ENCODE peak calls at places on chromosomes 11 and 22, in five cellular contexts. R is CD8-positive, alpha-beta T cell; W is lower lobe of right lung; A is A549; J is thyroid gland. N is an unnamed sample.

GRCh38 chr11:48055292-48056132 is 75.2 kb downstream of the PTPRJ start:
- DNase-seq in R (peak), W (no peak), A (no peak), J (peak), N (no peak)

GRCh38 chr22:37607010-37607911 is 1.4 kb upstream of the GGA1 start:
- DNase-seq in R (peak), W (peak), A (peak), J (peak), N (peak)

GRCh38 chr11:27367881-27368280 is 4.9 kb upstream of the CCDC34 start:
- DNase-seq in R (no peak), W (no peak), A (no peak), J (no peak), N (no peak)

GRCh38 chr11:6745465-6746015 is 26.2 kb downstream of the OR2AG2 start:
- DNase-seq in R (no peak), W (no peak), A (no peak), J (no peak), N (no peak)

GRCh38 chr22:20246368-20247009 is 21.6 kb downstream of the RTN4R start:
- DNase-seq in R (no peak), W (no peak), A (no peak), J (no peak), N (no peak)

GRCh38 chr11:75931124-75931523 is 116.1 kb downstream of the UVRAG start:
- DNase-seq in R (no peak), W (no peak), A (no peak), J (no peak), N (no peak)

GRCh38 chr22:36162127-36163034 is 1.8 kb upstream of the APOL3 start:
- DNase-seq in R (peak), W (no peak), A (no peak), J (no peak), N (no peak)

GRCh38 chr11:134261626-134262488 is 8.5 kb downstream of the ACAD8 start:
- DNase-seq in R (no peak), W (no peak), A (peak), J (no peak), N (no peak)

GRCh38 chr11:7421136-7421535 is 64.2 kb upstream of the OLFML1 start:
- DNase-seq in R (no peak), W (no peak), A (no peak), J (no peak), N (no peak)

GRCh38 chr11:134376150-134376921 is 35.7 kb downstream of the B3GAT1 start:
- DNase-seq in R (no peak), W (peak), A (no peak), J (no peak), N (peak)

GRCh38 chr11:110919241-110919893 is 207.1 kb upstream of the ARHGAP20 start:
- DNase-seq in R (no peak), W (no peak), A (no peak), J (no peak), N (no peak)

GRCh38 chr22:45818130-45819085 is 146.8 kb downstream of the ATXN10 start:
- DNase-seq in R (no peak), W (no peak), A (no peak), J (peak), N (no peak)

GRCh38 chr11:72724851-72725730 is 27.1 kb downstream of the ARAP1 start:
- DNase-seq in R (peak), W (no peak), A (peak), J (peak), N (no peak)

GRCh38 chr22:45290410-45290936 is 5.7 kb downstream of the UPK3A start:
- DNase-seq in R (no peak), W (no peak), A (peak), J (peak), N (peak)

GRCh38 chr22:30208631-30209603 is 37.6 kb downstream of the LIF start:
- DNase-seq in R (no peak), W (no peak), A (peak), J (no peak), N (no peak)

GRCh38 chr22:31504282-31504681 is 7.9 kb downstream of the SFI1 start:
- DNase-seq in R (no peak), W (no peak), A (no peak), J (no peak), N (no peak)

GRCh38 chr11:34633990-34634725 is 13.3 kb downstream of the EHF start:
- DNase-seq in R (no peak), W (no peak), A (peak), J (no peak), N (peak)

GRCh38 chr22:41264408-41264941 is 21.5 kb downstream of the RANGAP1 start:
- DNase-seq in R (no peak), W (no peak), A (no peak), J (no peak), N (no peak)

GRCh38 chr11:35177370-35177769 is 38.4 kb downstream of the CD44 start:
- DNase-seq in R (no peak), W (no peak), A (no peak), J (peak), N (no peak)

GRCh38 chr11:69642549-69642912 is 1.6 kb downstream of the CCND1 start:
- DNase-seq in R (no peak), W (no peak), A (no peak), J (peak), N (no peak)

GRCh38 chr22:37733625-37734401 is 37.0 kb downstream of the TRIOBP start:
- DNase-seq in R (no peak), W (no peak), A (no peak), J (no peak), N (no peak)

GRCh38 chr22:32806296-32806695 is 4.8 kb downstream of the TIMP3 start:
- DNase-seq in R (no peak), W (no peak), A (no peak), J (no peak), N (no peak)

GRCh38 chr11:95688501-95689222 is 100.9 kb downstream of the FAM76B start:
- DNase-seq in R (no peak), W (no peak), A (no peak), J (no peak), N (no peak)

GRCh38 chr11:45100338-45100737 is 46.1 kb upstream of the PRDM11 start:
- DNase-seq in R (no peak), W (no peak), A (peak), J (no peak), N (peak)

GRCh38 chr11:9943346-9944110 is 279.7 kb downstream of the SWAP70 start:
- DNase-seq in R (no peak), W (no peak), A (peak), J (no peak), N (no peak)

GRCh38 chr11:29159552-29160465 is 857.0 kb downstream of the KCNA4 start:
- DNase-seq in R (no peak), W (no peak), A (peak), J (peak), N (no peak)

GRCh38 chr11:77151804-77152513 is 23.9 kb downstream of the MYO7A start:
- DNase-seq in R (peak), W (peak), A (no peak), J (no peak), N (no peak)

GRCh38 chr11:63737718-63738117 is 30.9 kb downstream of the ZFTA start:
- DNase-seq in R (no peak), W (no peak), A (no peak), J (no peak), N (no peak)

GRCh38 chr22:37187891-37188761 is at the start of gene C1QTNF6:
- DNase-seq in R (no peak), W (peak), A (peak), J (peak), N (peak)

GRCh38 chr11:13249177-13249576 is 28.4 kb upstream of the BMAL1 start:
- DNase-seq in R (no peak), W (no peak), A (no peak), J (no peak), N (no peak)

GRCh38 chr11:13247606-13248320 is 29.8 kb upstream of the BMAL1 start:
- DNase-seq in R (no peak), W (no peak), A (no peak), J (no peak), N (no peak)

GRCh38 chr11:13251961-13252360 is 25.6 kb upstream of the BMAL1 start:
- DNase-seq in R (no peak), W (no peak), A (no peak), J (no peak), N (no peak)

DNA sequence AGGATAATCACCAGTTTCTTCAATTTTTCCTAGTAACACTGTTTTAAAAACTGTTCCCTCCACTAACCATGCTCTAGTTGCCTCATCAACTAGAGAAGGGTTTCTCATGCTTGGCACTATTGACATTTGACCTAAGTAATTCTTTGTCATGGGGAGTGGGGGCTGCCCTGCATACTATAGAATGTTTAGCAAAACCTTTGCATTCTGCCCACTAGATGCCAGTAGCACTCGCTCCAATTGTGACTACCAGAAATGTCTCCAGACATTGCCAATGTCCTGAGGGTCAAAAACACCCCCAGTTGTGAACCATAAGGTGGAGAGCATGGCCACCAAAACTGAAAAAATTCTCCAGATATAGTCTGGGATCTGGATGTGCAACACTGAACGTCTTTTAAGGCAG is 27.6 kb upstream of the BMAL1 start:
- DNase-seq in R (no peak), W (no peak), A (peak), J (no peak), N (no peak)
- TF ChIP-seq CTCF in R (no peak), W (peak), A (peak), J (no peak), N (no peak)

GRCh38 chr22:46933040-46933439 is 170.6 kb downstream of the TBC1D22A start:
- DNase-seq in R (no peak), W (no peak), A (no peak), J (no peak), N (no peak)

GRCh38 chr22:46929689-46930225 is 167.3 kb downstream of the TBC1D22A start:
- DNase-seq in R (no peak), W (no peak), A (no peak), J (no peak), N (no peak)

GRCh38 chr22:46933526-46933925 is 171.1 kb downstream of the TBC1D22A start:
- DNase-seq in R (no peak), W (peak), A (no peak), J (no peak), N (no peak)

GRCh38 chr22:46931881-46932280 is 169.4 kb downstream of the TBC1D22A start:
- DNase-seq in R (no peak), W (no peak), A (no peak), J (no peak), N (no peak)

DNA sequence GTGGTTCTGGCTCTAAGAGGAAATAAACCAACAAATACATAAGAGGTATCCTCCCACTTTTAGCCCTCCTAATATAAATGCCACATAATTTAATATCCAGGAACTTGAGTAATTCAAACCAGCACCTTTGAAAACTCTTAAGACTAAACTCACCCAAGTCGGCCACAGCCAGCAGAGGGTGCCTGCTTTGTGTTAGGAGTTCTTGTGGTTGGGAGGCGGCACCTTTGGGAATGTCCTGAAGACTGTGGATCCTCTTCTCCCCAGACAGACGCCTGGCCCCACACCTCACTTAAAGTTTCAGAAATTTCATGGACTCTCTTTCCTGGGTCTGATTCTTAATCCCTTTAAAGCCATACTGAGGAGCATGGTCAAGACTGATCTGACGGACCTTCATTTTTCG is 169.0 kb downstream of the TBC1D22A start:
- DNase-seq in R (no peak), W (no peak), A (peak), J (peak), N (no peak)
- TF ChIP-seq CTCF in R (no peak), W (no peak), A (no peak), J (no peak), N (no peak)

DNA sequence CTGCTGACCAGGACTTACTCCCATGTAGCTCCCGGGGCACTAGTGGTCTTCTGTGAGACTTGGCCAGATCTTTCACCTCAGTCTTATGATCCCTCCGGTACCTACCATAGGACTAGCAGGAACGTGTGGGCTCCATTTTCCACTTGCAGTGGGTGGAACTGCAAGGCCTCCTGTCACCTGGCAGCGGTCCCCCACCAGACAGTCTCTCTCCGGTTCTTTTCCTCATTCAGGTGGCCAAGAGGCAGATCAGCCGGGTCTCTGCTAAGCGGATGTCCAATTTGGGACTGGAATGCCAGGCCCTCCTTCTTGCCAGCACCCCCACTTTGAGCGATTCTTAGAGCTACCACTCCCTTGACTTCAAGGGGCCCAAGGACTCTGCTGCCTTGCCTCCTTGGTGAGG is 158.9 kb downstream of the NAV2 start:
- DNase-seq in R (no peak), W (no peak), A (no peak), J (no peak), N (no peak)
- TF ChIP-seq CTCF in R (no peak), W (no peak), A (no peak), J (no peak), N (no peak)

DNA sequence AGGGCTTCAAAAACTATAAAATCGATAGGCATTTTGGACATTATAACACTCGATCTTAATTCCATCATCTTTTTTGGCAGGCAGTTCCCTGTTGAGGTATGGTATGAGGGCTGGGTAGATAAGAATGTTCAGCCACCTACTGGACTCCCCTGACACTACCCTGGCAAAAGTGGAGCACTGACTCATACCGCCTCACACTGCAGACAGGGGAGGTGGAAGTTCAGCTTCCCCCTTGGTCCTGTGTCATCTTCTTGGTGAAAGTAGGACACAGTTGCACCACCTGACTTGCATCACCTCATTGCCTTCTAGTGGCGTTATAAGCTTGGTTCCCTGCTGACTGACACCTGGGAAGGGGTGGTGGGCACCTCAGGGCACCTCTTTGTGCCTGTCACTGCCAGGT is 30.4 kb downstream of the PAAF1 start:
- DNase-seq in R (no peak), W (peak), A (peak), J (no peak), N (peak)
- TF ChIP-seq CTCF in R (no peak), W (no peak), A (peak), J (no peak), N (peak)

DNA sequence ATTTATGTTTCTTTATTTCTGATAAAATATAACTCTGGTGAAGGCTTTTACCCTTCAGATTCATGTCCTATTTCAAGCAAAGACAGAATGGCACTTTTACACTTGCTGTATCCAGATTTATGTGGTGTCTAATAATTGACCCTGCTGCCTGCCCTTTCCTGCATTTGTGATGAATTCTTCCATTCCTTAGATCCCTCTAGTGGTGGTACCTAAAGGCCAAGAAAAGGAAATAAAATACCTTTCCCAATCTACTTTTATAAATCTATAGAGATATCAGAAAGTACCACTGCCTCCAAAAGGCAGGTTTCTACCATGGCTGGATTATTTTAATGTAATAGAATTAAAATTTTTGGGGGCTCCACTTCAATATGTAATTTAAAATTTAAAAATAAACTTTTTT is 34.2 kb downstream of the CCDC81 start:
- DNase-seq in R (no peak), W (no peak), A (no peak), J (no peak), N (no peak)
- TF ChIP-seq CTCF in R (no peak), W (no peak), A (peak), J (no peak), N (no peak)

GRCh38 chr22:27764722-27765236 is 36.8 kb downstream of the MN1 start:
- DNase-seq in R (no peak), W (no peak), A (no peak), J (no peak), N (no peak)

GRCh38 chr22:27760474-27760873 is 41.1 kb downstream of the MN1 start:
- DNase-seq in R (no peak), W (no peak), A (no peak), J (no peak), N (no peak)

GRCh38 chr22:27761652-27762051 is 39.9 kb downstream of the MN1 start:
- DNase-seq in R (no peak), W (peak), A (no peak), J (no peak), N (no peak)

GRCh38 chr22:27757928-27758525 is 43.5 kb downstream of the MN1 start:
- DNase-seq in R (no peak), W (peak), A (no peak), J (no peak), N (no peak)

DNA sequence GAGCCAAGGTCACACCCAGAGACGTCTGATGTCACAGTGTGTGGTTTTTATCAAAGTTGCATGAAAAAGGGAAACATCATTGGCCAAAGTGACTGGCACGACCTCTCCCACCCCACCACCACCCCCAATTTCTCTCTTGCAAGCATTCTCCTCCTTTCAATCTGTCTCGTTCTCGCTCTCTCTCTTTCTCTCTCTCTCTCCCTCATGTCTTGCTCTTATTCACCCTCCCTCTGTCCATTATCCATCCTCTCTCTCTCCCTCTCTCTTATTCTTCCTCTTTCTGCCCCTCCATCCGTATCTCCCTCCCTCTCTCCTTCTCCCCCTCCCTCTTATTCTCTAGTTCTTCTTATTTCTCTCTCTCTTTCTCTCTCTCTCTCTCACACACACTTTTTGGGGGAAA is 40.5 kb downstream of the MN1 start:
- DNase-seq in R (no peak), W (no peak), A (no peak), J (no peak), N (no peak)
- TF ChIP-seq CTCF in R (no peak), W (no peak), A (no peak), J (no peak), N (no peak)

GRCh38 chr11:102111011-102111786 is 952 bp downstream of the YAP1 start:
- DNase-seq in R (no peak), W (peak), A (peak), J (peak), N (no peak)
- TF ChIP-seq CTCF in R (no peak), W (peak), A (peak), J (no peak), N (no peak)